ENCODE peak calls at places on chromosomes 7 and 10, in nine cellular contexts. One of them, this sample, is unnamed. For H3K36me3, the result is how much of the 10 kb centered on the place peaks cover.

GRCh38 chr7:82760092-82760491 is 316.5 kb upstream of the CACNA2D1 start:
- DNase-seq in ovary: no peak
- DNase-seq in tibial artery: no peak
- DNase-seq in hepatocyte: no peak
- DNase-seq in cardiac muscle cell: no peak
- DNase-seq in IMR-90: peak
- DNase-seq in mammary epithelial cell: no peak
- DNase-seq in heart left ventricle: no peak
- DNase-seq in PC-9: no peak
- DNase-seq in this sample: no peak

GRCh38 chr7:37212526-37212925 is 236.1 kb downstream of the ELMO1 start:
- DNase-seq in ovary: no peak
- DNase-seq in tibial artery: no peak
- DNase-seq in hepatocyte: no peak
- DNase-seq in cardiac muscle cell: no peak
- DNase-seq in IMR-90: no peak
- DNase-seq in mammary epithelial cell: no peak
- DNase-seq in heart left ventricle: no peak
- DNase-seq in PC-9: no peak
- DNase-seq in this sample: no peak

GRCh38 chr10:104683567-104683966 is 42.5 kb downstream of the SORCS3 start:
- DNase-seq in ovary: no peak
- DNase-seq in tibial artery: no peak
- DNase-seq in hepatocyte: no peak
- DNase-seq in cardiac muscle cell: no peak
- DNase-seq in IMR-90: no peak
- DNase-seq in mammary epithelial cell: no peak
- DNase-seq in heart left ventricle: no peak
- DNase-seq in PC-9: no peak
- DNase-seq in this sample: no peak

GRCh38 chr10:76303682-76304316 is 872.4 kb downstream of the LRMDA start:
- DNase-seq in ovary: peak
- DNase-seq in tibial artery: peak
- DNase-seq in hepatocyte: peak
- DNase-seq in cardiac muscle cell: peak
- DNase-seq in IMR-90: peak
- DNase-seq in mammary epithelial cell: peak
- DNase-seq in heart left ventricle: peak
- DNase-seq in PC-9: no peak
- DNase-seq in this sample: no peak

GRCh38 chr10:86043236-86043635 is 323.4 kb downstream of the GRID1 start:
- DNase-seq in ovary: no peak
- DNase-seq in tibial artery: peak
- DNase-seq in hepatocyte: no peak
- DNase-seq in cardiac muscle cell: no peak
- DNase-seq in IMR-90: no peak
- DNase-seq in mammary epithelial cell: no peak
- DNase-seq in heart left ventricle: no peak
- DNase-seq in PC-9: no peak
- DNase-seq in this sample: no peak

GRCh38 chr10:59971915-59972314 is 65.6 kb upstream of the CCDC6 start:
- DNase-seq in ovary: no peak
- DNase-seq in tibial artery: no peak
- DNase-seq in hepatocyte: peak
- DNase-seq in cardiac muscle cell: peak
- DNase-seq in IMR-90: no peak
- DNase-seq in mammary epithelial cell: peak
- DNase-seq in heart left ventricle: no peak
- DNase-seq in PC-9: peak
- DNase-seq in this sample: no peak

GRCh38 chr7:36862685-36863375 is 138.5 kb upstream of the AOAH start:
- DNase-seq in ovary: no peak
- DNase-seq in tibial artery: no peak
- DNase-seq in hepatocyte: no peak
- DNase-seq in cardiac muscle cell: peak
- DNase-seq in IMR-90: no peak
- DNase-seq in mammary epithelial cell: peak
- DNase-seq in heart left ventricle: no peak
- DNase-seq in PC-9: no peak
- DNase-seq in this sample: no peak

GRCh38 chr7:151663382-151664100 is 143.8 kb upstream of the RHEB start:
- DNase-seq in ovary: no peak
- DNase-seq in tibial artery: peak
- DNase-seq in hepatocyte: no peak
- DNase-seq in cardiac muscle cell: no peak
- DNase-seq in IMR-90: no peak
- DNase-seq in mammary epithelial cell: no peak
- DNase-seq in heart left ventricle: no peak
- DNase-seq in PC-9: no peak
- DNase-seq in this sample: no peak

GRCh38 chr10:31209523-31209922 is 109.5 kb upstream of the ZEB1 start:
- DNase-seq in ovary: no peak
- DNase-seq in tibial artery: no peak
- DNase-seq in hepatocyte: no peak
- DNase-seq in cardiac muscle cell: no peak
- DNase-seq in IMR-90: no peak
- DNase-seq in mammary epithelial cell: no peak
- DNase-seq in heart left ventricle: no peak
- DNase-seq in PC-9: no peak
- DNase-seq in this sample: no peak

GRCh38 chr7:100469227-100470044 is 5.4 kb upstream of the SPACDR start:
- DNase-seq in ovary: peak
- DNase-seq in tibial artery: peak
- DNase-seq in hepatocyte: peak
- DNase-seq in cardiac muscle cell: peak
- DNase-seq in IMR-90: peak
- DNase-seq in mammary epithelial cell: peak
- DNase-seq in heart left ventricle: peak
- DNase-seq in PC-9: peak
- DNase-seq in this sample: peak

GRCh38 chr7:81333004-81333403 is 414.2 kb upstream of the SEMA3C start:
- DNase-seq in ovary: no peak
- DNase-seq in tibial artery: no peak
- DNase-seq in hepatocyte: no peak
- DNase-seq in cardiac muscle cell: no peak
- DNase-seq in IMR-90: peak
- DNase-seq in mammary epithelial cell: peak
- DNase-seq in heart left ventricle: no peak
- DNase-seq in PC-9: no peak
- DNase-seq in this sample: no peak

GRCh38 chr10:17781856-17782255 is 27.3 kb upstream of the MRC1 start:
- DNase-seq in ovary: no peak
- DNase-seq in tibial artery: no peak
- DNase-seq in hepatocyte: no peak
- DNase-seq in cardiac muscle cell: peak
- DNase-seq in IMR-90: no peak
- DNase-seq in mammary epithelial cell: no peak
- DNase-seq in heart left ventricle: no peak
- DNase-seq in PC-9: no peak
- DNase-seq in this sample: no peak

GRCh38 chr7:42236266-42237161 is 495 bp downstream of the GLI3 start:
- DNase-seq in ovary: peak
- DNase-seq in tibial artery: peak
- DNase-seq in hepatocyte: peak
- DNase-seq in cardiac muscle cell: peak
- DNase-seq in IMR-90: peak
- DNase-seq in mammary epithelial cell: peak
- DNase-seq in heart left ventricle: peak
- DNase-seq in PC-9: no peak
- DNase-seq in this sample: no peak

GRCh38 chr7:42240416-42240815 is 3.4 kb upstream of the GLI3 start:
- DNase-seq in ovary: no peak
- DNase-seq in tibial artery: no peak
- DNase-seq in hepatocyte: no peak
- DNase-seq in cardiac muscle cell: no peak
- DNase-seq in IMR-90: no peak
- DNase-seq in mammary epithelial cell: no peak
- DNase-seq in heart left ventricle: no peak
- DNase-seq in PC-9: no peak
- DNase-seq in this sample: no peak

GRCh38 chr7:42237162-42237821 is at the start of gene GLI3:
- DNase-seq in ovary: peak
- DNase-seq in tibial artery: peak
- DNase-seq in hepatocyte: peak
- DNase-seq in cardiac muscle cell: peak
- DNase-seq in IMR-90: peak
- DNase-seq in mammary epithelial cell: peak
- DNase-seq in heart left ventricle: peak
- DNase-seq in PC-9: no peak
- DNase-seq in this sample: peak

GRCh38 chr7:42237891-42238531 is 1.0 kb upstream of the GLI3 start:
- DNase-seq in ovary: peak
- DNase-seq in tibial artery: peak
- DNase-seq in hepatocyte: peak
- DNase-seq in cardiac muscle cell: peak
- DNase-seq in IMR-90: peak
- DNase-seq in mammary epithelial cell: no peak
- DNase-seq in heart left ventricle: peak
- DNase-seq in PC-9: no peak
- DNase-seq in this sample: no peak

DNA sequence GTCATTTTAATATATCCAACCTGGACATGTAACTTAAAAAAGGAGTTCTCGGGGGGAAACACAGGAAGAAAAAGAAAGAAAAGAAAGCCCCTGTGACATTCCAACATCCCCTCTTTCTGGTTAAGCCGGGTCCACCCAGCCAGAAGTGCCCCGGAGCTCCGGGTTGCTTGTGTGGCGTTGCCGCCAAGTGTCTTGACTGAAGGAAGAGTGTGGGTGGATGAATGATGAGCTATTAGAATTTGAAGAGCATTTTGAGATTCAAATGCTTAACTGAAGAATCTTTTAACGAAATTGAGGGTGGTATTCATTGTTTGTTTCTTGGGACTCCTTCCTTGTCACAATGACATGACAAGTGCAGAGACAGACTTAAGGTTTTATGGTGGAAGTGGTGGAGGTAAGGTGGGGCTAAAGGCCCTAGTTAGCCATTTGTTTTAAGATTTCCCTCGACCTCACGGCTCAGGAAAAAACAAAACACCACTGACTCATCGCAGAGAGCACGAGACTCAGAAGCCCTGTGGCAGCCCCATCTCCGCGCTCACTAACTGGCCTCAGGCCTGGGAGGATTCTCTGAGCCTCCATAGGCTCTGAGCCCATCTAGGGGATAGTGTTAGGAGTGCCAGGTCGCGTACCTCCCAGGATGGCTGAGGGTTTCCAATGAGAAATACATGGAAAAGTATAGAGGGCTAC is 1.8 kb upstream of the GLI3 start:
- DNase-seq in ovary: peak
- DNase-seq in tibial artery: peak
- DNase-seq in hepatocyte: peak
- DNase-seq in cardiac muscle cell: no peak
- DNase-seq in IMR-90: peak
- DNase-seq in mammary epithelial cell: peak
- DNase-seq in heart left ventricle: no peak
- DNase-seq in PC-9: no peak
- DNase-seq in this sample: no peak
- H3K27ac ChIP-seq in ovary: peak
- H3K27ac ChIP-seq in tibial artery: peak
- H3K27ac ChIP-seq in hepatocyte: peak
- H3K27ac ChIP-seq in cardiac muscle cell: no peak
- H3K27ac ChIP-seq in IMR-90: peak
- H3K27ac ChIP-seq in mammary epithelial cell: peak
- H3K27ac ChIP-seq in heart left ventricle: peak
- H3K27ac ChIP-seq in PC-9: no peak
- H3K27ac ChIP-seq in this sample: no peak

DNA sequence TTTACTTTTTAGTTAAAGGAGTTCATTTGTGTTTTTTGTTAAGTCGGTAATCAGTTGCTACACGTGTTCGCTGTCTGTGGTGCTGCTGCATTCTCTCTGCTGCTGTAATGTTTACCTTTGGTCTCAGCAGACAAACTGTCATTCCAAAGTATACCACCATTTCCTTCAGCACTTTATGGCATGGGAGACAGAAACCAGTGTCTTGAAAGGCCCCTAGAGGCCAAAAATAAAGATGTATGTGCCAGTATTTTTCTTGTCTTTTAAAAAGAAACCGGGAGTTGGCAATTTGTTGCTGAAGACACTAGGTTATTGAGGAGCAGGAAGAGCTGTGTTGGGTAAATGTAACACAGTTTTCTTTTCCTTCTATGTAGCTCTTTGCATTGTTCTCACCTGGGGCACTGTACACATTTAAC is 24.1 kb downstream of the ZNF92 start:
- DNase-seq in ovary: no peak
- DNase-seq in tibial artery: no peak
- DNase-seq in hepatocyte: peak
- DNase-seq in cardiac muscle cell: no peak
- DNase-seq in IMR-90: no peak
- DNase-seq in mammary epithelial cell: no peak
- DNase-seq in heart left ventricle: no peak
- DNase-seq in PC-9: no peak
- DNase-seq in this sample: no peak
- H3K36me3 ChIP-seq in ovary: under half
- H3K36me3 ChIP-seq in tibial artery: under half
- H3K36me3 ChIP-seq in hepatocyte: under half
- H3K36me3 ChIP-seq in cardiac muscle cell: under half
- H3K36me3 ChIP-seq in IMR-90: under half
- H3K36me3 ChIP-seq in mammary epithelial cell: under half
- H3K36me3 ChIP-seq in heart left ventricle: under half
- H3K36me3 ChIP-seq in PC-9: under half
- H3K36me3 ChIP-seq in this sample: half or more

GRCh38 chr7:134845461-134845860 is 66.0 kb downstream of the CALD1 start:
- DNase-seq in ovary: no peak
- DNase-seq in tibial artery: no peak
- DNase-seq in hepatocyte: no peak
- DNase-seq in cardiac muscle cell: no peak
- DNase-seq in IMR-90: no peak
- DNase-seq in mammary epithelial cell: peak
- DNase-seq in heart left ventricle: no peak
- DNase-seq in PC-9: no peak
- DNase-seq in this sample: no peak
- TF ChIP-seq CTCF in ovary: no peak
- TF ChIP-seq CTCF in tibial artery: peak
- TF ChIP-seq CTCF in hepatocyte: peak
- TF ChIP-seq CTCF in cardiac muscle cell: peak
- TF ChIP-seq CTCF in IMR-90: peak
- TF ChIP-seq CTCF in mammary epithelial cell: peak
- TF ChIP-seq CTCF in heart left ventricle: no peak
- TF ChIP-seq CTCF in PC-9: peak
- TF ChIP-seq CTCF in this sample: no peak

DNA sequence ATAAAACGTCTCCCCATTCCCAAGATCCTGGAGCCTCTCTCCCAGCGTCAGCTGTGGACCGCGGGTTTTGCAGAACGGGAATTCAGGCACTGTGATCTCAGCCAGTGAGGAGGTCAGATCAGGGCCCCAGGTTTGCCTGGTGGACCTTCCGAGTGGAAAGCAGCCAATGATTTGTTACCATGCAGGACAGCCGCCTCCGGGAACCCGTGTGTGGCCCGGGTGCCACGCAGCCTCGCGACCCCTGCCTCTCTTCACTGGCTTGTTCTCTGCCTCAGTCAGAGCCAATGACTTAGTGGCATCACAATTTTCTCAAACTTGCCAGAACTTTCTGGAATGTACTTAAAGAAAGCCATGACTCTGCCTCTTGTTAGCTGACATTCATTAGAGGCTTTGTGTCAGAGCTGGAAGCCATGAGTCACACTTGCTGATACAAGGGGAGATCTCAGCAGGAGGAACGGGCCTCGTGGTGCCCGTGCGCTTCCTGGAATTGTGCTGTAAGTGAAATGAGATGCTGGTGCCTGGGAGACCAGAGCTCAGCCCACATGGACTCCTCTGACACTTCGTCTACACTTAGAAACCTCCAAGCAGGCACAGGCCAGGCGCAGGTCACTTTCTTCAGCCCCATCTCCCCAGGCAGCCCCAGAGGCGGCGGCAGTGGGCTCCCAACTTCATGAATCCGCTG is 246.0 kb downstream of the KLF6 start:
- DNase-seq in ovary: no peak
- DNase-seq in tibial artery: peak
- DNase-seq in hepatocyte: peak
- DNase-seq in cardiac muscle cell: no peak
- DNase-seq in IMR-90: peak
- DNase-seq in mammary epithelial cell: peak
- DNase-seq in heart left ventricle: no peak
- DNase-seq in PC-9: peak
- DNase-seq in this sample: no peak
- H3K27ac ChIP-seq in ovary: no peak
- H3K27ac ChIP-seq in tibial artery: peak
- H3K27ac ChIP-seq in hepatocyte: peak
- H3K27ac ChIP-seq in cardiac muscle cell: no peak
- H3K27ac ChIP-seq in IMR-90: peak
- H3K27ac ChIP-seq in mammary epithelial cell: no peak
- H3K27ac ChIP-seq in heart left ventricle: peak
- H3K27ac ChIP-seq in PC-9: no peak
- H3K27ac ChIP-seq in this sample: peak

This sample was measured in spleen.